ENCODE peak calls at places on chromosomes 11 and 22, in eight cellular contexts. I is aorta; K is OCI-LY7; U is CD8-positive, alpha-beta T cell; C is stomach; X is upper lobe of left lung; Q is RCC 7860; W is HS-5. A is an unnamed sample.

GRCh38 chr11:105786766-105787165 is 176.9 kb downstream of the GRIA4 start:
- DNase-seq in X (no peak), W (no peak), U (no peak), K (no peak), Q (no peak), C (no peak), I (no peak), A (no peak)

GRCh38 chr11:1397146-1397861 is 7.6 kb downstream of the BRSK2 start:
- DNase-seq in W (no peak), I (peak), U (no peak), C (no peak), K (no peak), X (peak), Q (no peak), A (no peak)

GRCh38 chr11:111520565-111520964 is 6.0 kb downstream of the HOATZ start:
- DNase-seq in W (no peak), Q (peak), X (no peak), C (no peak), K (no peak), I (no peak), U (no peak), A (no peak)

GRCh38 chr11:62552465-62552782 is 5.8 kb upstream of the AHNAK start:
- DNase-seq in K (no peak), X (no peak), U (no peak), W (no peak), Q (no peak), C (no peak), I (no peak), A (no peak)

GRCh38 chr11:66280428-66280827 is 2.5 kb downstream of the CNIH2 start:
- DNase-seq in W (no peak), Q (no peak), X (peak), K (no peak), C (no peak), U (no peak), I (no peak), A (no peak)

GRCh38 chr11:47394322-47395224 is 13.8 kb upstream of the SLC39A13 start:
- DNase-seq in U (no peak), W (no peak), X (peak), Q (no peak), K (peak), C (peak), I (peak), A (no peak)

GRCh38 chr11:3201112-3201581 is 17.5 kb downstream of the MRGPRG start:
- DNase-seq in W (no peak), I (peak), Q (no peak), X (no peak), K (no peak), U (no peak), C (no peak), A (no peak)

GRCh38 chr11:8814209-8814922 is 96.6 kb upstream of the AKIP1 start:
- DNase-seq in K (peak), U (no peak), C (no peak), Q (peak), W (no peak), I (no peak), X (no peak), A (peak)

GRCh38 chr11:47225552-47226137 is 10.9 kb downstream of the DDB2 start:
- DNase-seq in C (no peak), X (no peak), W (no peak), Q (no peak), K (no peak), U (no peak), I (no peak), A (no peak)

GRCh38 chr11:35009191-35009940 is 92.9 kb downstream of the PDHX start:
- DNase-seq in W (no peak), C (no peak), I (no peak), U (no peak), K (no peak), Q (peak), X (no peak), A (peak)

GRCh38 chr11:69444381-69445130 is 36.9 kb upstream of the LINC01488 start:
- DNase-seq in C (no peak), Q (peak), I (peak), X (peak), W (peak), K (no peak), U (no peak), A (peak)

GRCh38 chr11:65489061-65489705 is 9.7 kb upstream of the MALAT1 start:
- DNase-seq in X (no peak), I (peak), Q (peak), K (no peak), U (no peak), W (no peak), C (no peak), A (no peak)

GRCh38 chr22:43438666-43439347 is 27.0 kb downstream of the MPPED1 start:
- DNase-seq in I (no peak), W (no peak), U (no peak), C (no peak), Q (no peak), K (no peak), X (no peak), A (no peak)

GRCh38 chr11:58905141-58905715 is 34.1 kb upstream of the GLYATL1 start:
- DNase-seq in W (peak), K (no peak), U (no peak), C (no peak), Q (peak), I (peak), X (peak), A (no peak)

GRCh38 chr11:63564785-63565350 is 1.7 kb upstream of the PLAAT2 start:
- DNase-seq in W (no peak), X (no peak), K (no peak), C (peak), Q (no peak), U (no peak), I (no peak), A (no peak)

GRCh38 chr22:36762687-36763260 is 13.1 kb downstream of the IFT27 start:
- DNase-seq in C (no peak), I (no peak), U (no peak), Q (no peak), X (peak), W (no peak), K (no peak), A (no peak)

A was measured in kidney epithelial cell.